ENCODE peak calls at places on chromosomes 7 and 10, in ten cellular contexts. One of them, this sample, is unnamed.

GRCh38 chr10:114458955-114459354 is 54.7 kb upstream of the AFAP1L2 start:
- DNase-seq in astrocyte of the spinal cord: peak; percentile 24
- DNase-seq in naive B cell: no peak
- DNase-seq in NCI-H2107: no peak
- DNase-seq in T47D: no peak
- DNase-seq in heart left ventricle: peak; percentile 37
- DNase-seq in stomach: peak; percentile 44
- DNase-seq in stimulated activated CD8-positive, alpha-beta memory T cell treated with anti-CD3 and anti-CD28 coated beads, Interleukin-7, amount 100 ng/mL, for 24 hours: no peak
- DNase-seq in right cardiac atrium: peak; percentile 75
- DNase-seq in stimulated activated CD4-positive, alpha-beta T cell treated with anti-CD3 and anti-CD28 coated beads, Interleukin-2, amount 100 ng/mL, for 48 hours: peak; percentile 7
- DNase-seq in this sample: peak; percentile 9

GRCh38 chr7:82729172-82730030 is 285.8 kb upstream of the CACNA2D1 start:
- DNase-seq in T47D: no peak
- DNase-seq in stomach: no peak
- DNase-seq in stimulated activated CD8-positive, alpha-beta memory T cell treated with anti-CD3 and anti-CD28 coated beads, Interleukin-7, amount 100 ng/mL, for 24 hours: no peak
- DNase-seq in heart left ventricle: no peak
- DNase-seq in right cardiac atrium: no peak
- DNase-seq in astrocyte of the spinal cord: peak; percentile 62
- DNase-seq in stimulated activated CD4-positive, alpha-beta T cell treated with anti-CD3 and anti-CD28 coated beads, Interleukin-2, amount 100 ng/mL, for 48 hours: no peak
- DNase-seq in NCI-H2107: peak; percentile 15
- DNase-seq in naive B cell: no peak
- DNase-seq in this sample: no peak

GRCh38 chr7:32515890-32516550 is 20.7 kb downstream of the AVL9 start:
- DNase-seq in T47D: no peak
- DNase-seq in astrocyte of the spinal cord: peak; percentile 58
- DNase-seq in stimulated activated CD4-positive, alpha-beta T cell treated with anti-CD3 and anti-CD28 coated beads, Interleukin-2, amount 100 ng/mL, for 48 hours: no peak
- DNase-seq in right cardiac atrium: no peak
- DNase-seq in naive B cell: no peak
- DNase-seq in heart left ventricle: no peak
- DNase-seq in stimulated activated CD8-positive, alpha-beta memory T cell treated with anti-CD3 and anti-CD28 coated beads, Interleukin-7, amount 100 ng/mL, for 24 hours: no peak
- DNase-seq in NCI-H2107: no peak
- DNase-seq in stomach: no peak
- DNase-seq in this sample: no peak

GRCh38 chr7:13467111-13467547 is 522.3 kb downstream of the ETV1 start:
- DNase-seq in stimulated activated CD8-positive, alpha-beta memory T cell treated with anti-CD3 and anti-CD28 coated beads, Interleukin-7, amount 100 ng/mL, for 24 hours: no peak
- DNase-seq in T47D: no peak
- DNase-seq in stomach: no peak
- DNase-seq in right cardiac atrium: no peak
- DNase-seq in astrocyte of the spinal cord: no peak
- DNase-seq in heart left ventricle: no peak
- DNase-seq in NCI-H2107: no peak
- DNase-seq in stimulated activated CD4-positive, alpha-beta T cell treated with anti-CD3 and anti-CD28 coated beads, Interleukin-2, amount 100 ng/mL, for 48 hours: no peak
- DNase-seq in naive B cell: no peak
- DNase-seq in this sample: no peak

GRCh38 chr10:122471531-122472177 is 10.3 kb downstream of the HTRA1 start:
- DNase-seq in stimulated activated CD8-positive, alpha-beta memory T cell treated with anti-CD3 and anti-CD28 coated beads, Interleukin-7, amount 100 ng/mL, for 24 hours: no peak
- DNase-seq in T47D: no peak
- DNase-seq in NCI-H2107: no peak
- DNase-seq in stomach: no peak
- DNase-seq in right cardiac atrium: no peak
- DNase-seq in naive B cell: no peak
- DNase-seq in stimulated activated CD4-positive, alpha-beta T cell treated with anti-CD3 and anti-CD28 coated beads, Interleukin-2, amount 100 ng/mL, for 48 hours: no peak
- DNase-seq in astrocyte of the spinal cord: no peak
- DNase-seq in heart left ventricle: no peak
- DNase-seq in this sample: no peak

GRCh38 chr10:23099816-23100215 is 4.4 kb downstream of the MSRB2 start:
- DNase-seq in astrocyte of the spinal cord: peak; percentile 26
- DNase-seq in stimulated activated CD4-positive, alpha-beta T cell treated with anti-CD3 and anti-CD28 coated beads, Interleukin-2, amount 100 ng/mL, for 48 hours: no peak
- DNase-seq in stimulated activated CD8-positive, alpha-beta memory T cell treated with anti-CD3 and anti-CD28 coated beads, Interleukin-7, amount 100 ng/mL, for 24 hours: no peak
- DNase-seq in stomach: no peak
- DNase-seq in heart left ventricle: no peak
- DNase-seq in right cardiac atrium: no peak
- DNase-seq in naive B cell: no peak
- DNase-seq in NCI-H2107: no peak
- DNase-seq in T47D: no peak
- DNase-seq in this sample: no peak

GRCh38 chr7:18866359-18867036 is 250.9 kb downstream of the TWIST1 start:
- DNase-seq in stimulated activated CD4-positive, alpha-beta T cell treated with anti-CD3 and anti-CD28 coated beads, Interleukin-2, amount 100 ng/mL, for 48 hours: no peak
- DNase-seq in heart left ventricle: peak; percentile 72
- DNase-seq in T47D: no peak
- DNase-seq in stomach: no peak
- DNase-seq in stimulated activated CD8-positive, alpha-beta memory T cell treated with anti-CD3 and anti-CD28 coated beads, Interleukin-7, amount 100 ng/mL, for 24 hours: no peak
- DNase-seq in astrocyte of the spinal cord: peak; percentile 98
- DNase-seq in naive B cell: no peak
- DNase-seq in NCI-H2107: no peak
- DNase-seq in right cardiac atrium: peak; percentile 78
- DNase-seq in this sample: no peak

GRCh38 chr7:5532520-5533335 is 109.1 kb upstream of the TNRC18 start:
- DNase-seq in stimulated activated CD4-positive, alpha-beta T cell treated with anti-CD3 and anti-CD28 coated beads, Interleukin-2, amount 100 ng/mL, for 48 hours: peak; percentile 35
- DNase-seq in naive B cell: peak; percentile 90
- DNase-seq in NCI-H2107: no peak
- DNase-seq in T47D: peak; percentile 87
- DNase-seq in astrocyte of the spinal cord: no peak
- DNase-seq in right cardiac atrium: peak; percentile 83
- DNase-seq in stimulated activated CD8-positive, alpha-beta memory T cell treated with anti-CD3 and anti-CD28 coated beads, Interleukin-7, amount 100 ng/mL, for 24 hours: no peak
- DNase-seq in heart left ventricle: peak; percentile 66
- DNase-seq in stomach: peak; percentile 78
- DNase-seq in this sample: peak; percentile 72

GRCh38 chr10:6748981-6749630 is 169.0 kb upstream of the PRKCQ start:
- DNase-seq in right cardiac atrium: no peak
- DNase-seq in stimulated activated CD4-positive, alpha-beta T cell treated with anti-CD3 and anti-CD28 coated beads, Interleukin-2, amount 100 ng/mL, for 48 hours: no peak
- DNase-seq in stimulated activated CD8-positive, alpha-beta memory T cell treated with anti-CD3 and anti-CD28 coated beads, Interleukin-7, amount 100 ng/mL, for 24 hours: no peak
- DNase-seq in heart left ventricle: no peak
- DNase-seq in astrocyte of the spinal cord: peak; percentile 67
- DNase-seq in stomach: no peak
- DNase-seq in NCI-H2107: no peak
- DNase-seq in T47D: no peak
- DNase-seq in naive B cell: no peak
- DNase-seq in this sample: no peak

GRCh38 chr7:15685358-15686181 is 913 bp downstream of the MEOX2 start:
- DNase-seq in stomach: no peak
- DNase-seq in astrocyte of the spinal cord: peak; percentile 49
- DNase-seq in heart left ventricle: peak; percentile 79
- DNase-seq in naive B cell: no peak
- DNase-seq in NCI-H2107: peak; percentile 19
- DNase-seq in T47D: no peak
- DNase-seq in stimulated activated CD8-positive, alpha-beta memory T cell treated with anti-CD3 and anti-CD28 coated beads, Interleukin-7, amount 100 ng/mL, for 24 hours: no peak
- DNase-seq in right cardiac atrium: peak; percentile 81
- DNase-seq in stimulated activated CD4-positive, alpha-beta T cell treated with anti-CD3 and anti-CD28 coated beads, Interleukin-2, amount 100 ng/mL, for 48 hours: no peak
- DNase-seq in this sample: no peak

GRCh38 chr10:28818645-28819036 is 141.3 kb downstream of the BAMBI start:
- DNase-seq in stimulated activated CD4-positive, alpha-beta T cell treated with anti-CD3 and anti-CD28 coated beads, Interleukin-2, amount 100 ng/mL, for 48 hours: no peak
- DNase-seq in T47D: peak; percentile 12
- DNase-seq in stimulated activated CD8-positive, alpha-beta memory T cell treated with anti-CD3 and anti-CD28 coated beads, Interleukin-7, amount 100 ng/mL, for 24 hours: no peak
- DNase-seq in astrocyte of the spinal cord: no peak
- DNase-seq in right cardiac atrium: no peak
- DNase-seq in NCI-H2107: no peak
- DNase-seq in heart left ventricle: no peak
- DNase-seq in naive B cell: no peak
- DNase-seq in stomach: no peak
- DNase-seq in this sample: no peak

GRCh38 chr10:118667732-118668131 is 72.3 kb upstream of the PRLHR start:
- DNase-seq in stomach: no peak
- DNase-seq in naive B cell: no peak
- DNase-seq in NCI-H2107: no peak
- DNase-seq in T47D: no peak
- DNase-seq in heart left ventricle: no peak
- DNase-seq in stimulated activated CD8-positive, alpha-beta memory T cell treated with anti-CD3 and anti-CD28 coated beads, Interleukin-7, amount 100 ng/mL, for 24 hours: no peak
- DNase-seq in astrocyte of the spinal cord: no peak
- DNase-seq in stimulated activated CD4-positive, alpha-beta T cell treated with anti-CD3 and anti-CD28 coated beads, Interleukin-2, amount 100 ng/mL, for 48 hours: no peak
- DNase-seq in right cardiac atrium: no peak
- DNase-seq in this sample: no peak

GRCh38 chr10:126243976-126244375 is 144.3 kb downstream of the ADAM12 start:
- DNase-seq in astrocyte of the spinal cord: peak; percentile 98
- DNase-seq in naive B cell: no peak
- DNase-seq in heart left ventricle: no peak
- DNase-seq in stimulated activated CD8-positive, alpha-beta memory T cell treated with anti-CD3 and anti-CD28 coated beads, Interleukin-7, amount 100 ng/mL, for 24 hours: no peak
- DNase-seq in NCI-H2107: no peak
- DNase-seq in T47D: no peak
- DNase-seq in stimulated activated CD4-positive, alpha-beta T cell treated with anti-CD3 and anti-CD28 coated beads, Interleukin-2, amount 100 ng/mL, for 48 hours: no peak
- DNase-seq in stomach: no peak
- DNase-seq in right cardiac atrium: no peak
- DNase-seq in this sample: no peak

GRCh38 chr10:87658858-87659555 is 671 bp upstream of the PAPSS2 start:
- DNase-seq in stomach: peak; percentile 25
- DNase-seq in right cardiac atrium: peak; percentile 53
- DNase-seq in NCI-H2107: no peak
- DNase-seq in astrocyte of the spinal cord: peak; percentile 18
- DNase-seq in stimulated activated CD8-positive, alpha-beta memory T cell treated with anti-CD3 and anti-CD28 coated beads, Interleukin-7, amount 100 ng/mL, for 24 hours: no peak
- DNase-seq in stimulated activated CD4-positive, alpha-beta T cell treated with anti-CD3 and anti-CD28 coated beads, Interleukin-2, amount 100 ng/mL, for 48 hours: no peak
- DNase-seq in heart left ventricle: no peak
- DNase-seq in T47D: peak; percentile 22
- DNase-seq in naive B cell: no peak
- DNase-seq in this sample: no peak

GRCh38 chr10:74889662-74889998 is 63.2 kb downstream of the KAT6B start:
- DNase-seq in stomach: no peak
- DNase-seq in NCI-H2107: no peak
- DNase-seq in astrocyte of the spinal cord: no peak
- DNase-seq in T47D: no peak
- DNase-seq in stimulated activated CD8-positive, alpha-beta memory T cell treated with anti-CD3 and anti-CD28 coated beads, Interleukin-7, amount 100 ng/mL, for 24 hours: no peak
- DNase-seq in naive B cell: no peak
- DNase-seq in stimulated activated CD4-positive, alpha-beta T cell treated with anti-CD3 and anti-CD28 coated beads, Interleukin-2, amount 100 ng/mL, for 48 hours: no peak
- DNase-seq in right cardiac atrium: no peak
- DNase-seq in heart left ventricle: no peak
- DNase-seq in this sample: no peak